ENCODE peak calls at places on chromosome 13, in five cellular contexts. Z is tibial artery, L is MCF 10A, G is pancreas, Q is brain microvascular endothelial cell. B is an unnamed sample.

GRCh38 chr13:42702726-42703125 is 78.7 kb upstream of the FAM216B start:
- DNase-seq in Z (no peak), L (no peak), G (no peak), Q (no peak), B (no peak)

GRCh38 chr13:101490400-101491015 is 38.0 kb downstream of the ITGBL1 start:
- DNase-seq in L (no peak), Z (no peak), Q (no peak), G (no peak), B (no peak)

GRCh38 chr13:39385621-39386231 is 217.3 kb downstream of the LHFPL6 start:
- DNase-seq in G (no peak), L (no peak), Q (peak), Z (no peak), B (peak)

GRCh38 chr13:43688230-43688907 is 98.4 kb downstream of the ENOX1 start:
- DNase-seq in Z (no peak), G (no peak), L (no peak), Q (no peak), B (no peak)

GRCh38 chr13:87057807-87058520 is 613.2 kb upstream of the SLITRK5 start:
- DNase-seq in L (no peak), Q (no peak), Z (no peak), G (no peak), B (no peak)

GRCh38 chr13:36275190-36276002 is 22.2 kb downstream of the CCDC169 start:
- DNase-seq in L (peak), Z (no peak), Q (peak), G (no peak), B (no peak)

GRCh38 chr13:109160887-109161669 is 531.7 kb downstream of the MYO16 start:
- DNase-seq in Q (no peak), L (no peak), G (no peak), Z (no peak), B (no peak)

GRCh38 chr13:99280166-99280565 is 22.0 kb upstream of the GPR18 start:
- DNase-seq in Z (no peak), L (peak), G (no peak), Q (peak), B (no peak)

GRCh38 chr13:93279982-93280381 is 53.4 kb downstream of the GPC6 start:
- DNase-seq in L (no peak), G (no peak), Z (no peak), Q (no peak), B (no peak)

GRCh38 chr13:25657062-25657588 is 285.4 kb downstream of the ATP8A2 start:
- DNase-seq in Q (no peak), G (no peak), Z (no peak), L (no peak), B (no peak)

B was measured in H9.